ENCODE peak calls at places on chromosome 6, in seven cellular contexts. C, S, R, H, V, O and D are unnamed samples.

GRCh38 chr6:89611666-89612065 is 26.9 kb downstream of the LYRM2 start:
- DNase-seq in C (no peak), V (no peak), S (no peak), R (no peak), H (no peak), O (no peak), D (peak; percentile 12)

GRCh38 chr6:77763124-77763523 is 110.3 kb downstream of the MEI4 start:
- DNase-seq in S (no peak), V (no peak), C (no peak), H (no peak), O (no peak), R (no peak), D (no peak)

GRCh38 chr6:158038291-158039177 is 56.9 kb downstream of the SYNJ2 start:
- DNase-seq in C (no peak), V (no peak), R (no peak), H (no peak), O (no peak), S (no peak), D (no peak)

GRCh38 chr6:132063204-132063603 is 112.0 kb upstream of the CCN2 start:
- DNase-seq in V (no peak), H (no peak), O (no peak), R (no peak), C (no peak), S (no peak), D (peak; percentile 83)

GRCh38 chr6:84222426-84222825 is 5.0 kb downstream of the CEP162 start:
- DNase-seq in R (no peak), S (no peak), C (no peak), O (no peak), V (no peak), H (no peak), D (no peak)

GRCh38 chr6:34178361-34179105 is 32.6 kb upstream of the GRM4 start:
- DNase-seq in H (no peak), S (no peak), R (no peak), O (no peak), C (no peak), V (no peak), D (no peak)

GRCh38 chr6:11911535-11911934 is 100.6 kb upstream of the HIVEP1 start:
- DNase-seq in V (no peak), C (no peak), S (no peak), O (no peak), H (no peak), R (no peak), D (peak; percentile 29)

GRCh38 chr6:147106759-147107401 is 97.3 kb upstream of the STXBP5 start:
- DNase-seq in C (no peak), V (no peak), O (no peak), S (no peak), R (no peak), H (no peak), D (peak; percentile 83)

GRCh38 chr6:160999508-160999907 is 7.9 kb downstream of the MAP3K4 start:
- DNase-seq in O (no peak), C (no peak), R (no peak), V (no peak), H (no peak), S (no peak), D (no peak)

GRCh38 chr6:111113731-111114438 is 26.6 kb downstream of the SLC16A10 start:
- DNase-seq in R (no peak), C (no peak), O (no peak), S (no peak), H (no peak), V (no peak), D (peak; percentile 48)

GRCh38 chr6:6332240-6332639 is 11.8 kb upstream of the F13A1 start:
- DNase-seq in O (peak; percentile 95), C (no peak), H (no peak), R (no peak), S (no peak), V (no peak), D (no peak)

GRCh38 chr6:166671434-166672061 is 44.5 kb upstream of the RPS6KA2 start:
- DNase-seq in O (no peak), C (no peak), H (no peak), S (no peak), V (no peak), R (no peak), D (no peak)

GRCh38 chr6:41937881-41938574 is 3.6 kb downstream of the CCND3 start:
- DNase-seq in C (no peak), S (no peak), H (no peak), V (no peak), O (no peak), R (no peak), D (no peak)

GRCh38 chr6:11667876-11668275 is 110.7 kb downstream of the ADTRP start:
- DNase-seq in C (no peak), V (no peak), R (no peak), S (no peak), O (no peak), H (no peak), D (no peak)

GRCh38 chr6:163302747-163303146 is 111.8 kb upstream of the QKI start:
- DNase-seq in R (no peak), O (no peak), H (no peak), V (no peak), C (no peak), S (no peak), D (no peak)

GRCh38 chr6:146190581-146190980 is 161.7 kb downstream of the GRM1 start:
- DNase-seq in V (no peak), S (no peak), O (no peak), R (no peak), C (no peak), H (no peak), D (no peak)

GRCh38 chr6:142693446-142693845 is 251.5 kb downstream of the HIVEP2 start:
- DNase-seq in R (no peak), C (no peak), S (no peak), V (no peak), H (no peak), O (no peak), D (peak; percentile 68)

GRCh38 chr6:14540276-14540675 is 422.7 kb downstream of the CD83 start:
- DNase-seq in R (no peak), O (no peak), C (no peak), H (no peak), S (no peak), V (no peak), D (peak; percentile 40)
- H3K4me2 ChIP-seq in R (no peak overlapping the region), O (no peak overlapping the region), C (no peak overlapping the region), H (no peak overlapping the region), S (no peak overlapping the region), V (peak overlapping the region; percentile 34), D (no peak overlapping the region)

GRCh38 chr6:2665169-2666070 is 85.3 kb downstream of the MYLK4 start:
- DNase-seq in R (no peak), C (no peak), O (no peak), V (no peak), S (no peak), H (no peak), D (peak; percentile 20)

GRCh38 chr6:2666906-2667575 is 83.7 kb downstream of the MYLK4 start:
- DNase-seq in C (no peak), O (no peak), V (no peak), R (no peak), H (no peak), S (no peak), D (no peak)

GRCh38 chr6:2667617-2668016 is 83.1 kb downstream of the MYLK4 start:
- DNase-seq in V (no peak), S (no peak), C (no peak), H (no peak), O (no peak), R (no peak), D (no peak)

GRCh38 chr6:2674857-2675256 is 75.9 kb downstream of the MYLK4 start:
- DNase-seq in R (no peak), H (no peak), O (no peak), V (no peak), C (no peak), S (no peak), D (no peak)

GRCh38 chr6:2669067-2669710 is 81.5 kb downstream of the MYLK4 start:
- DNase-seq in O (no peak), H (no peak), V (no peak), S (no peak), C (no peak), R (no peak), D (no peak)
- TF ChIP-seq CEBPB in O (no peak), H (no peak), V (no peak), S (no peak), C (no peak), R (no peak), D (no peak)

GRCh38 chr6:149962461-149963211 is 1.1 kb upstream of the ULBP1 start:
- DNase-seq in R (no peak), V (no peak), O (no peak), S (no peak), H (no peak), C (no peak), D (no peak)
- H3K4me2 ChIP-seq in R (peak overlapping the region; percentile 87), V (peak overlapping the region; percentile 96), O (no peak overlapping the region), S (peak overlapping the region; percentile 49), H (peak overlapping the region; percentile 95), C (peak overlapping the region; percentile 93), D (peak overlapping the region; percentile 88)

GRCh38 chr6:169976301-169977081 is 225.1 kb downstream of the ERMARD start:
- DNase-seq in R (no peak), V (no peak), O (no peak), H (no peak), S (no peak), C (no peak), D (no peak)
- TF ChIP-seq CEBPB in R (no peak), V (no peak), O (no peak), H (no peak), S (no peak), C (no peak), D (no peak)